ENCODE peak calls at places on chromosome 17, in six cellular contexts. I is A549, G is thoracic aorta, F is bronchial epithelial cell, K is astrocyte, S is endothelial cell. M is an unnamed sample.

GRCh38 chr17:39928868-39929651 is 1.5 kb downstream of the LRRC3C start:
- DNase-seq in I (peak), G (no peak), F (peak), K (peak), S (no peak), M (peak)

GRCh38 chr17:81590121-81590520 is 38.0 kb upstream of the FAAP100 start:
- DNase-seq in I (no peak), G (no peak), F (no peak), K (no peak), S (no peak), M (no peak)

GRCh38 chr17:50149425-50150353 is 788 bp downstream of the PPP1R9B start:
- DNase-seq in I (peak), G (no peak), F (peak), K (peak), S (peak), M (no peak)

GRCh38 chr17:69961488-69962145 is 113.4 kb upstream of the KCNJ16 start:
- DNase-seq in I (no peak), G (no peak), F (no peak), K (peak), S (peak), M (no peak)

GRCh38 chr17:8189041-8189710 is 804 bp downstream of the BORCS6 start:
- DNase-seq in I (no peak), G (no peak), F (no peak), K (no peak), S (peak), M (no peak)

GRCh38 chr17:68600123-68600880 is 865 bp downstream of the FAM20A start:
- DNase-seq in I (peak), G (no peak), F (no peak), K (no peak), S (peak), M (no peak)

GRCh38 chr17:6496116-6496481 is 51.8 kb downstream of the PIMREG start:
- DNase-seq in I (no peak), G (no peak), F (no peak), K (no peak), S (peak), M (no peak)

GRCh38 chr17:17835415-17836249 is 1.2 kb downstream of the SREBF1 start:
- DNase-seq in I (no peak), G (no peak), F (no peak), K (no peak), S (no peak), M (no peak)

GRCh38 chr17:3665834-3666233 is 2.5 kb downstream of the TAX1BP3 start:
- DNase-seq in I (no peak), G (no peak), F (no peak), K (no peak), S (no peak), M (no peak)

GRCh38 chr17:68733241-68734176 is 132.3 kb upstream of the FAM20A start:
- DNase-seq in I (no peak), G (no peak), F (peak), K (peak), S (no peak), M (peak)

GRCh38 chr17:73043686-73044581 is 48.6 kb downstream of the SLC39A11 start:
- DNase-seq in I (no peak), G (no peak), F (peak), K (peak), S (no peak), M (peak)

GRCh38 chr17:8851600-8851999 is 15.9 kb downstream of the PIK3R6 start:
- DNase-seq in I (no peak), G (no peak), F (no peak), K (no peak), S (no peak), M (no peak)

GRCh38 chr17:34721326-34721725 is 141.9 kb downstream of the TMEM132E start:
- DNase-seq in I (no peak), G (no peak), F (peak), K (no peak), S (no peak), M (no peak)

GRCh38 chr17:2955931-2956582 is 107.3 kb downstream of the OR1D5 start:
- DNase-seq in I (no peak), G (no peak), F (no peak), K (no peak), S (no peak), M (no peak)

GRCh38 chr17:54992797-54993639 is 24.5 kb downstream of the STXBP4 start:
- DNase-seq in I (peak), G (no peak), F (peak), K (peak), S (no peak), M (peak)

GRCh38 chr17:27463235-27463677 is 7.0 kb downstream of the KSR1 start:
- DNase-seq in I (no peak), G (no peak), F (no peak), K (peak), S (no peak), M (no peak)

GRCh38 chr17:40283662-40284061 is 4.0 kb upstream of the CDC6 start:
- DNase-seq in I (peak), G (no peak), F (peak), K (peak), S (no peak), M (peak)

GRCh38 chr17:27381007-27381501 is 75.2 kb upstream of the KSR1 start:
- DNase-seq in I (peak), G (no peak), F (no peak), K (peak), S (peak), M (no peak)

GRCh38 chr17:58822148-58823050 is 66.7 kb downstream of the PPM1E start:
- DNase-seq in I (no peak), G (no peak), F (peak), K (no peak), S (no peak), M (no peak)

GRCh38 chr17:19376799-19377198 is 1.5 kb upstream of the MAPK7 start:
- DNase-seq in I (no peak), G (no peak), F (peak), K (no peak), S (no peak), M (no peak)

GRCh38 chr17:44400226-44400847 is 10.9 kb upstream of the ITGA2B start:
- DNase-seq in I (peak), G (no peak), F (peak), K (no peak), S (no peak), M (no peak)

GRCh38 chr17:29533976-29534375 is 32.9 kb downstream of the ABHD15 start:
- DNase-seq in I (no peak), G (no peak), F (no peak), K (no peak), S (no peak), M (no peak)

GRCh38 chr17:78133971-78134898 is 3.7 kb downstream of the TMC8 start:
- DNase-seq in I (peak), G (no peak), F (peak), K (no peak), S (peak), M (no peak)

GRCh38 chr17:9928601-9929341 is 23.7 kb upstream of the RCVRN start:
- DNase-seq in I (peak), G (no peak), F (peak), K (peak), S (peak), M (peak)

GRCh38 chr17:61536417-61536955 is 54.5 kb downstream of the NACA2 start:
- DNase-seq in I (no peak), G (no peak), F (no peak), K (no peak), S (no peak), M (no peak)

GRCh38 chr17:61809816-61810392 is 53.4 kb downstream of the BRIP1 start:
- DNase-seq in I (no peak), G (no peak), F (peak), K (peak), S (no peak), M (peak)

GRCh38 chr17:16568541-16569357 is at the start of gene ZNF287:
- DNase-seq in I (peak), G (peak), F (peak), K (peak), S (peak), M (peak)
- TF ChIP-seq CTCF in I (no peak), G (no peak), F (no peak), K (no peak), S (no peak), M (no peak)

GRCh38 chr17:79837888-79838540 is 1.2 kb downstream of the CBX4 start:
- DNase-seq in I (no peak), G (no peak), F (no peak), K (peak), S (no peak), M (no peak)
- TF ChIP-seq CTCF in I (no peak), G (no peak), F (no peak), K (no peak), S (no peak), M (no peak)

GRCh38 chr17:77085916-77086432 is 54.8 kb upstream of the SEC14L1 start:
- DNase-seq in I (no peak), G (no peak), F (no peak), K (no peak), S (peak), M (no peak)
- TF ChIP-seq CTCF in I (no peak), G (no peak), F (no peak), K (no peak), S (no peak), M (no peak)

GRCh38 chr17:13609953-13610352 is 8.2 kb upstream of the HS3ST3A1 start:
- DNase-seq in I (no peak), G (no peak), F (peak), K (no peak), S (no peak), M (peak)
- TF ChIP-seq CTCF in I (no peak), G (no peak), F (no peak), K (no peak), S (no peak), M (no peak)

DNA sequence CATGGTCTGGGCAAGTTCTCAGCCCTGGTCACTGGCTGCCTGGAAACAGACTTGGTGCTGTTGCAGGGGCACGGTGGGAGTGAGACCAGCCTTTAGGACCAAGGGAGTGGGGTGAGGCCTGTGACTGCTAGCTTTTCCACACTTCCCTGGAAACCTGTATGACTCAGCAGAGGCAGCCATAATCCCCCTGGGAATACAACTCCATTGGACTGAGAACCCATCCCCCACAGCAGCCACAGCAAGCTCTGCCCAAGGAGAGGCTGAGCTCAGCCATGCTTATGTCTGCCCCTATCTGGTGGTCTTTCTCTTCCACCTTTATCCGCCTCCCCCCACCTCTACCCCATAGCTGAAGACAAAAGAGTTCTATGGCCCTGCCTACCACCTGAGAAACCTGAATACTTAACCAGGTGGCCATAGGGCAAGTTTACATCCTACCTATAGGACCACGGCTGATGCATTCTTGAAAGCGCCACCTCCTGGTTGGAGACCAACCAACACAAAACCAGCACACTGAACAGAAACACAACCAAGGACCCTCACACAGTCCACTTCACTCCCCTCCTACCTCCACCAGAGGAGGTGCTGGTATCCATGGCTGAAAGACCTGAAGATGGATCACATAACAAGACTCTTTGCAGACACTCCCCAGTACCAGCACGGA is 816.2 kb upstream of the SOX9 start:
- DNase-seq in I (no peak), G (no peak), F (no peak), K (no peak), S (no peak), M (no peak)
- TF ChIP-seq CTCF in I (no peak), G (no peak), F (no peak), K (no peak), S (no peak), M (no peak)

GRCh38 chr17:42243493-42243982 is 32.7 kb downstream of the STAT5B start:
- DNase-seq in I (no peak), G (no peak), F (no peak), K (no peak), S (no peak), M (no peak)
- TF ChIP-seq CTCF in I (no peak), G (no peak), F (no peak), K (no peak), S (no peak), M (no peak)

GRCh38 chr17:82745524-82745923 is 6.3 kb upstream of the TBCD start:
- DNase-seq in I (no peak), G (no peak), F (no peak), K (no peak), S (no peak), M (no peak)

GRCh38 chr17:82737981-82738877 is 2.8 kb downstream of the FN3K start:
- DNase-seq in I (no peak), G (no peak), F (no peak), K (no peak), S (no peak), M (no peak)

GRCh38 chr17:82748756-82749155 is 3.1 kb upstream of the TBCD start:
- DNase-seq in I (no peak), G (no peak), F (no peak), K (no peak), S (no peak), M (no peak)

GRCh38 chr17:82740906-82741759 is 5.7 kb downstream of the FN3K start:
- DNase-seq in I (peak), G (no peak), F (peak), K (no peak), S (no peak), M (no peak)

GRCh38 chr17:82743344-82744219 is 8.2 kb downstream of the FN3K start:
- DNase-seq in I (no peak), G (no peak), F (no peak), K (no peak), S (no peak), M (no peak)
- TF ChIP-seq CTCF in I (no peak), G (no peak), F (no peak), K (no peak), S (no peak), M (no peak)

GRCh38 chr17:74457146-74457819 is 9.2 kb upstream of the CD300A start:
- DNase-seq in I (peak), G (peak), F (peak), K (no peak), S (peak), M (no peak)
- TF ChIP-seq CTCF in I (peak), G (peak), F (peak), K (peak), S (peak), M (peak)

DNA sequence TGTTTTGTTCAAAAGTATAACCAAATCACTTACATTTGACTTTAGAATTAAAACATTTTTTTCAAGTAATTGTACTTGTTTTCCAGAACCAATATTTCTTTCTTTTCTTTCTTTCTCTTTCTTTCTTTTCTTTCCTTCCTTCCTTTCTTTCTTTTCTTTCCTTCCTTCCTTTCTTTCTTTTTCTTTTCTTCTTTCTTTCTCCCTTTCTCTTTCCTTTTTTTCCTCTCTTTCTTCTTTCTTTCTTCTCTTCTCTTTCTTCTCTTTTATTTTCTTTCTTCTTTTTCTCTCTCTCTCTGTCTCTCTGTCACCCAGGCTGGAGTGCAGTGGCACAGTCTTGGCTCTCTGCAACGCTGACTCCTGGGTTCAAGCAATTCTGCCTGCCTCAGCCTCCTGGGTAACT is 26.4 kb upstream of the PSMC5 start:
- DNase-seq in I (no peak), G (no peak), F (no peak), K (no peak), S (no peak), M (no peak)
- TF ChIP-seq CTCF in I (no peak), G (no peak), F (no peak), K (no peak), S (no peak), M (no peak)

GRCh38 chr17:79226037-79226436 is 151.4 kb downstream of the ENGASE start:
- DNase-seq in I (no peak), G (no peak), F (no peak), K (no peak), S (no peak), M (no peak)
- TF ChIP-seq CTCF in I (no peak), G (no peak), F (no peak), K (no peak), S (no peak), M (no peak)

M was measured in foreskin keratinocyte.